ENCODE peak calls at places on chromosomes 13 and 19, in five cellular contexts. U is esophagus muscularis mucosa, N is GM12878, F is prostate gland, Q is gastrocnemius medialis. P is an unnamed sample.

GRCh38 chr13:99657848-99658265 is 156.6 kb downstream of the TM9SF2 start:
- DNase-seq in U (peak; percentile 91), N (no peak), F (no peak), Q (no peak), P (peak; percentile 39)

GRCh38 chr13:59408738-59409137 is 755.0 kb downstream of the DIAPH3 start:
- DNase-seq in U (no peak), N (no peak), F (no peak), Q (no peak), P (no peak)

GRCh38 chr13:62964522-62964921 is 1548.9 kb upstream of the PCDH20 start:
- DNase-seq in U (no peak), N (no peak), F (no peak), Q (no peak), P (no peak)

GRCh38 chr13:29204651-29205050 is 384.5 kb downstream of the MTUS2 start:
- DNase-seq in U (no peak), N (no peak), F (no peak), Q (no peak), P (no peak)

GRCh38 chr13:45278096-45278645 is 62.8 kb downstream of the TPT1 start:
- DNase-seq in U (no peak), N (no peak), F (no peak), Q (no peak), P (no peak)

GRCh38 chr19:35856546-35857149 is at the start of gene KIRREL2:
- DNase-seq in U (no peak), N (no peak), F (no peak), Q (no peak), P (no peak)

GRCh38 chr19:42409477-42409876 is 17.7 kb downstream of the LIPE start:
- DNase-seq in U (no peak), N (no peak), F (no peak), Q (no peak), P (no peak)

GRCh38 chr13:27953671-27954405 is 15.3 kb downstream of the CDX2 start:
- DNase-seq in U (peak; percentile 88), N (no peak), F (peak; percentile 47), Q (no peak), P (peak; percentile 80)

GRCh38 chr19:46221981-46222610 is 7.4 kb upstream of the IGFL1 start:
- DNase-seq in U (no peak), N (no peak), F (peak; percentile 86), Q (peak; percentile 68), P (no peak)

GRCh38 chr19:34217952-34218817 is 36.2 kb upstream of the GARRE1 start:
- DNase-seq in U (no peak), N (peak; percentile 67), F (peak; percentile 84), Q (peak; percentile 19), P (peak; percentile 41)

GRCh38 chr13:101346161-101346560 is 70.1 kb downstream of the NALCN start:
- DNase-seq in U (no peak), N (no peak), F (no peak), Q (no peak), P (no peak)

GRCh38 chr13:21966014-21966413 is 295.1 kb downstream of the FGF9 start:
- DNase-seq in U (no peak), N (no peak), F (no peak), Q (no peak), P (no peak)

GRCh38 chr13:40664100-40665060 is 2.1 kb downstream of the FOXO1 start:
- DNase-seq in U (peak; percentile 93), N (no peak), F (peak; percentile 63), Q (peak; percentile 77), P (peak; percentile 77)

GRCh38 chr13:81224502-81224833 is 883.5 kb upstream of the SPRY2 start:
- DNase-seq in U (no peak), N (no peak), F (no peak), Q (no peak), P (no peak)

GRCh38 chr19:9565900-9566705 is 18.2 kb downstream of the ZNF121 start:
- DNase-seq in U (no peak), N (no peak), F (no peak), Q (no peak), P (no peak)

GRCh38 chr13:20441879-20442278 is 83.8 kb downstream of the CRYL1 start:
- DNase-seq in U (no peak), N (no peak), F (peak; percentile 37), Q (no peak), P (no peak)

GRCh38 chr13:52994865-52995264 is 33.7 kb upstream of the OLFM4 start:
- DNase-seq in U (no peak), N (no peak), F (no peak), Q (no peak), P (no peak)

GRCh38 chr13:75993823-75994222 is 357.7 kb downstream of the LMO7 start:
- DNase-seq in U (no peak), N (no peak), F (no peak), Q (no peak), P (no peak)

GRCh38 chr13:113169277-113170272 is 11.1 kb downstream of the PROZ start:
- DNase-seq in U (no peak), N (no peak), F (no peak), Q (no peak), P (no peak)

GRCh38 chr19:13024958-13025653 is 29.8 kb downstream of the NFIX start:
- DNase-seq in U (no peak), N (no peak), F (no peak), Q (no peak), P (no peak)

DNA sequence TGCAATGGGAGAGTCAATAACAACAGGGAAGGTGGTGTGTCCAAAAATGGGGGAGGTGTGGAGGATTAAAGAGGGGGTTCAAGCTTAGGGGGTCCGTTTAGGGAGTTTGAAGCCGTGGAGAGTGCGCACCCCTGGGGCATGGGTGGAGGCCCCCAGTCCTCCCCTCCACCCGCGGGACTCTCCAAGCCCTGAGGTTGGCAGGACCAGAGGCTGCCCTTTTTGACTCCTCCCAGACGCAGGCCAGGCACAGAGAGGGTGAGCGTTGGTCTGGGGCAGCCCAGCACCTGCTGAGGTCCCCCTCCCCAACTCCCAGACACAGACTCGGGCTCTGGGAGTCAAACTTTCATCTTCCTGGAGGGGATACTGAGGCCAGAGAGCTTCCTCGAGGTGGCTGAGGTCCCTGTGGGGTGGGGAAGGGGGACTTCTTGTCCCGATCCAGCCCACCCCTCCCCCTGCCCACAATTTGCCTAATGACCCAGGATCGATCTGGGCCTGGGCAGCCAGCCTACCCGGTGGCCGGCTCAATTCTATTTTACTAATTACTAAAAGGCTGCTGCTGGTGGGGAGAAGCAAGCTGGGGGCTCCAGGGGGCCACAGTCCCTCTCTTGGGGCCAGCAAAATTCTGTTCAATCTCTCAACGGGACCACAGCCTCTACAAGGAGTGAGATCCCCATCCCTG is 2.8 kb upstream of the ONECUT3 start:
- DNase-seq in U (no peak), N (no peak), F (no peak), Q (no peak), P (no peak)
- H3K27me3 ChIP-seq in U (peaks cover 92% of the 10 kb centered on the region), N (peaks cover 28% of the 10 kb centered on the region), F (peaks cover 70% of the 10 kb centered on the region), Q (peaks cover 71% of the 10 kb centered on the region), P (peaks cover 4% of the 10 kb centered on the region)

GRCh38 chr19:21143428-21143827 is 1.6 kb downstream of the ZNF431 start:
- DNase-seq in U (no peak), N (no peak), F (no peak), Q (no peak), P (no peak)
- H3K36me3 ChIP-seq in U (no peaks in the 10 kb centered on the region), N (peaks cover 15% of the 10 kb centered on the region), F (no peaks in the 10 kb centered on the region), Q (peaks cover 28% of the 10 kb centered on the region), P (peaks cover 2% of the 10 kb centered on the region)

GRCh38 chr19:49427339-49427738 is 2.2 kb downstream of the GFY start:
- DNase-seq in U (no peak), N (no peak), F (no peak), Q (no peak), P (no peak)

GRCh38 chr19:49428547-49429451 is 3.6 kb downstream of the GFY start:
- DNase-seq in U (no peak), N (no peak), F (no peak), Q (no peak), P (no peak)

GRCh38 chr19:49425922-49426592 is 869 bp downstream of the GFY start:
- DNase-seq in U (no peak), N (no peak), F (no peak), Q (no peak), P (no peak)

GRCh38 chr19:49430172-49430677 is 5.0 kb downstream of the GFY start:
- DNase-seq in U (no peak), N (no peak), F (no peak), Q (no peak), P (no peak)

GRCh38 chr19:49427855-49428546 is 2.8 kb downstream of the GFY start:
- DNase-seq in U (no peak), N (no peak), F (no peak), Q (no peak), P (no peak)
- H3K27me3 ChIP-seq in U (peaks cover 100% of the 10 kb centered on the region), N (peaks cover 26% of the 10 kb centered on the region), F (peaks cover 63% of the 10 kb centered on the region), Q (peaks cover 96% of the 10 kb centered on the region), P (peaks cover 4% of the 10 kb centered on the region)

DNA sequence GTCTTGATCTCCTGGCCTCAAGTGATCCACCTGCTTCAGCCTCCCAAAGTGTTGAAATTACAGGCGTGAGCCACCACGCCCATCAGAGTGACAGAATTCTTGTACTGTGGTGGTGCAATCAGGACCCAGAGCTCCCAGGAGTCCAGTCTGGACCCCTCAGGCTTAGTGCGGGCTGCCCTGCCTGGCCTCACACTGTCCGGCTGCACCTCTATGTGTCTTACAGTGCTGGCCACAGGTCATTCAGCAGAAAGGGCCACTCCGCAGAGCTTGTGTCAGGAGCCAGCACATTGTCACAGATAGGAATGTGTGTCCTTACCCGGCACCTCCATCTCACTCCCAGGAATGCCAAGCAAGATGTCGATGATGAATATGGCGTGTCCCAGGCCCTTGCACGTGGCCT is 49.2 kb downstream of the SMARCA4 start:
- DNase-seq in U (no peak), N (no peak), F (no peak), Q (no peak), P (no peak)
- H3K36me3 ChIP-seq in U (peaks cover 47% of the 10 kb centered on the region), N (peaks cover 29% of the 10 kb centered on the region), F (peaks cover 17% of the 10 kb centered on the region), Q (peaks cover 75% of the 10 kb centered on the region), P (peaks cover 36% of the 10 kb centered on the region)

DNA sequence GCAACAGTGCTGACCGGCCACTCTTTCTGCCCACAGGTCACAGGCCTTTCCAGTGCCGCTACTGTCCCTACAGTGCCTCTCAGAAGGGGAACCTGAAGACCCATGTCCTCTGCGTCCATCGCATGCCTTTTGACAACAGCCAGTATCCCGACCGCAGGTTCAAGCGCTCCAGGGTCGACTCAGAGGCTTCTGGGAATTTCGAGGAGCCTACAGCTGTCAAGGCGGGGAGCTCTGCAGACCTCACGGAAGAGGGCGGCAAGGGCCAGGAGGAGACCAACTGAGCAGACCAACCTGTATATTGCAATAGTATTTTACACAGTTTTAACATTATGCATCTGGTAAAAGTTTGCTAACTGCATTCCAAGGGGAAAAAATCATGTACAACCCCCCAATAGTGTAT is 338.5 kb downstream of the ZNF536 start:
- DNase-seq in U (no peak), N (no peak), F (no peak), Q (no peak), P (no peak)
- H3K27me3 ChIP-seq in U (no peaks in the 10 kb centered on the region), N (no peaks in the 10 kb centered on the region), F (no peaks in the 10 kb centered on the region), Q (peaks cover 8% of the 10 kb centered on the region), P (no peaks in the 10 kb centered on the region)

GRCh38 chr19:5934779-5935472 is 20.9 kb downstream of the CAPS start:
- DNase-seq in U (no peak), N (no peak), F (no peak), Q (no peak), P (no peak)

GRCh38 chr19:5934002-5934401 is 19.9 kb downstream of the CAPS start:
- DNase-seq in U (no peak), N (no peak), F (no peak), Q (no peak), P (no peak)

GRCh38 chr19:5932146-5932545 is 18.1 kb downstream of the CAPS start:
- DNase-seq in U (no peak), N (no peak), F (no peak), Q (no peak), P (no peak)

GRCh38 chr19:5932593-5933262 is 18.7 kb downstream of the CAPS start:
- DNase-seq in U (no peak), N (no peak), F (no peak), Q (no peak), P (no peak)

GRCh38 chr19:5933391-5933998 is 19.4 kb downstream of the CAPS start:
- DNase-seq in U (no peak), N (no peak), F (no peak), Q (no peak), P (no peak)
- H3K36me3 ChIP-seq in U (peaks cover 18% of the 10 kb centered on the region), N (peaks cover 17% of the 10 kb centered on the region), F (no peaks in the 10 kb centered on the region), Q (peaks cover 44% of the 10 kb centered on the region), P (peaks cover 39% of the 10 kb centered on the region)

P was measured in GM06990.